ENCODE peak calls at places on chromosomes 11 and 22, in six cellular contexts. U, L, H, C, V and I are unnamed samples.

GRCh38 chr11:77503006-77503405 is 29.1 kb upstream of the PAK1 start:
- DNase-seq in U (no peak), L (no peak), H (no peak), C (no peak), V (no peak), I (no peak)

GRCh38 chr11:929405-929804 is 3.7 kb downstream of the AP2A2 start:
- DNase-seq in U (no peak), L (no peak), H (no peak), C (no peak), V (no peak), I (no peak)

GRCh38 chr11:6667733-6668374 is 12.2 kb upstream of the DCHS1 start:
- DNase-seq in U (no peak), L (peak; percentile 72), H (peak; percentile 77), C (no peak), V (no peak), I (no peak)

GRCh38 chr11:13440100-13440855 is 22.7 kb downstream of the BTBD10 start:
- DNase-seq in U (no peak), L (peak; percentile 78), H (peak; percentile 54), C (no peak), V (no peak), I (no peak)

GRCh38 chr11:100680070-100680469 is 7.0 kb upstream of the ARHGAP42 start:
- DNase-seq in U (no peak), L (no peak), H (no peak), C (no peak), V (no peak), I (no peak)

GRCh38 chr22:49211176-49211575 is 616.5 kb downstream of the BRD1 start:
- DNase-seq in U (peak; percentile 33), L (no peak), H (no peak), C (no peak), V (no peak), I (no peak)

GRCh38 chr22:29503811-29504372 is 23.9 kb downstream of the NEFH start:
- DNase-seq in U (no peak), L (peak; percentile 84), H (no peak), C (no peak), V (no peak), I (peak; percentile 39)

GRCh38 chr11:22479986-22480740 is 142.0 kb downstream of the SLC17A6 start:
- DNase-seq in U (no peak), L (no peak), H (no peak), C (no peak), V (no peak), I (no peak)

GRCh38 chr11:2426221-2426620 is 18.1 kb downstream of the TRPM5 start:
- DNase-seq in U (no peak), L (no peak), H (no peak), C (no peak), V (no peak), I (no peak)

GRCh38 chr11:16191212-16191851 is 165.0 kb downstream of the SOX6 start:
- DNase-seq in U (no peak), L (no peak), H (no peak), C (no peak), V (no peak), I (no peak)

GRCh38 chr22:33464698-33465097 is 406.5 kb upstream of the SYN3 start:
- DNase-seq in U (no peak), L (no peak), H (no peak), C (no peak), V (no peak), I (no peak)

GRCh38 chr22:33465554-33465953 is 407.4 kb upstream of the SYN3 start:
- DNase-seq in U (no peak), L (no peak), H (no peak), C (no peak), V (no peak), I (no peak)

GRCh38 chr22:33467067-33467466 is 408.9 kb upstream of the SYN3 start:
- DNase-seq in U (no peak), L (no peak), H (no peak), C (no peak), V (no peak), I (no peak)

GRCh38 chr22:33470456-33470855 is 412.3 kb upstream of the SYN3 start:
- DNase-seq in U (no peak), L (no peak), H (no peak), C (no peak), V (no peak), I (no peak)

GRCh38 chr22:33467718-33468117 is 409.5 kb upstream of the SYN3 start:
- DNase-seq in U (no peak), L (no peak), H (no peak), C (no peak), V (no peak), I (no peak)
- TF ChIP-seq CTCF in U (no peak), L (no peak), H (peak; percentile 26), C (no peak), V (no peak), I (no peak)

GRCh38 chr22:27112273-27112672 is 454.9 kb downstream of the MIAT start:
- DNase-seq in U (no peak), L (no peak), H (no peak), C (no peak), V (no peak), I (no peak)

GRCh38 chr22:27115816-27116256 is 458.4 kb downstream of the MIAT start:
- DNase-seq in U (no peak), L (peak; percentile 26), H (no peak), C (no peak), V (peak; percentile 51), I (no peak)

GRCh38 chr22:27113211-27114030 is 456.0 kb downstream of the MIAT start:
- DNase-seq in U (no peak), L (peak; percentile 84), H (no peak), C (no peak), V (peak; percentile 57), I (no peak)

GRCh38 chr22:27115410-27115809 is 458.0 kb downstream of the MIAT start:
- DNase-seq in U (no peak), L (no peak), H (no peak), C (no peak), V (no peak), I (no peak)

GRCh38 chr22:27114186-27114585 is 456.8 kb downstream of the MIAT start:
- DNase-seq in U (no peak), L (no peak), H (no peak), C (no peak), V (no peak), I (no peak)
- TF ChIP-seq CTCF in U (no peak), L (no peak), H (no peak), C (no peak), V (no peak), I (no peak)

GRCh38 chr11:20438637-20439036 is 51.1 kb downstream of the PRMT3 start:
- DNase-seq in U (no peak), L (no peak), H (peak; percentile 33), C (no peak), V (no peak), I (no peak)

GRCh38 chr11:20444537-20444936 is 57.0 kb downstream of the PRMT3 start:
- DNase-seq in U (no peak), L (no peak), H (peak; percentile 29), C (no peak), V (no peak), I (no peak)

GRCh38 chr11:20448838-20449237 is 61.3 kb downstream of the PRMT3 start:
- DNase-seq in U (no peak), L (no peak), H (peak; percentile 17), C (no peak), V (no peak), I (no peak)

DNA sequence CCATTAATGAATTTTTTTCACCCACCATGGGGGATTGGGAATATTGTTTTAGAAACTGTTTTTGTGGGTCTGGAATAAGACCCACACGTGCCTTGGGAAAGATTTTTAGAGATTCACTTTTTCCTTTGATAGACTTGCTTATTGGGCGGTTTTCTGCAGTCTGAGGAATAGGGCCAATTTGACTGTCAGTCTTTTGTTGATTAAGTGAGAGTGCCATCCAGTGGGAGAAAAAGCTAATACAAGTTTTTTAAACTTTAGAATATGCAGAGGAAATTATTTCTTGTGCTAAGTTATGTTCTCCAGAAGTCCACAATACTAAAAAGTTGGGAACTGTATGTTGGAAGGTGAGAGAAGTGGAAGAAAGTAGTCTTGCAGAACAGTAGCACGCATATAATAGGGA is 56.1 kb downstream of the PRMT3 start:
- DNase-seq in U (no peak), L (peak; percentile 49), H (peak; percentile 40), C (no peak), V (no peak), I (no peak)
- TF ChIP-seq CTCF in U (no peak), L (peak; percentile 58), H (peak; percentile 63), C (peak; percentile 30), V (peak; percentile 42), I (peak; percentile 57)

DNA sequence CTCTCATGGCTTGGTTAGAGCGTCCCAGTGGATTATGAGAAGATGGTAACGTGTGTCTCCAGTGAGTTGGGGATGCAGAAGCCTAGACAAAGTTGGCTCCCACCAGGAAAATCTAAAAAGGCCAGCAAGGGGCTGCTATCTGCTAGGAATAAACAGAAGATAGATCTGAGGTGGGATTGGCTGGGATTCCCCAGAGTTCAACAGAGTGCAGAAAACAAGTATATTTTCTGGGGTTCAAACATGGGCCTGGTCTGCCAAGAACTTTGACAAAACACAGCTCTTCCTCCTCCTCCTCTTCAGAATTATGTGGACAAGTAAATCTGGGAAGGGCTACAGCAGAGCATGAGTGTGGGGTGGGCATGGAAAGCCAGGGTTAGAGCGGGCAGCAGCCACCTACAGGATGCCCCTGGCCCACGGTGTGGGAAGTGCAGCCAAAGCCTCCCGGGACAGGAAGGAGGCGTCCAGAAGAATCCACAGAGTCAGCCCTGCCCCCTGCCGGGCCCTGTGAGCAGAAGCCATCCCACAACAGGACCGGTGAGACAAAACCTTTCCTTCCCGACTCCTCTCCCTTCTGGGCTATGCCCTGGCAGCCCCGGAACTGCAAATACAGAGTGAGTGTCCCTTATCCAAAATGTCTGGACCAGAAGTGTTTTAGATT is 67.1 kb downstream of the CD82 start:
- DNase-seq in U (no peak), L (peak; percentile 68), H (peak; percentile 76), C (peak; percentile 11), V (peak; percentile 19), I (no peak)
- TF ChIP-seq CTCF in U (peak; percentile 9), L (peak; percentile 62), H (no peak), C (peak; percentile 46), V (peak; percentile 24), I (peak; percentile 18)

GRCh38 chr11:44108260-44108659 is 12.8 kb downstream of the EXT2 start:
- DNase-seq in U (no peak), L (no peak), H (no peak), C (no peak), V (no peak), I (no peak)
- TF ChIP-seq CTCF in U (no peak), L (no peak), H (no peak), C (no peak), V (no peak), I (no peak)

GRCh38 chr11:43515090-43515489 is 156.4 kb downstream of the TTC17 start:
- DNase-seq in U (no peak), L (peak; percentile 53), H (peak; percentile 76), C (no peak), V (no peak), I (no peak)
- TF ChIP-seq CTCF in U (no peak), L (peak; percentile 64), H (peak; percentile 56), C (peak; percentile 27), V (peak; percentile 40), I (peak; percentile 11)

DNA sequence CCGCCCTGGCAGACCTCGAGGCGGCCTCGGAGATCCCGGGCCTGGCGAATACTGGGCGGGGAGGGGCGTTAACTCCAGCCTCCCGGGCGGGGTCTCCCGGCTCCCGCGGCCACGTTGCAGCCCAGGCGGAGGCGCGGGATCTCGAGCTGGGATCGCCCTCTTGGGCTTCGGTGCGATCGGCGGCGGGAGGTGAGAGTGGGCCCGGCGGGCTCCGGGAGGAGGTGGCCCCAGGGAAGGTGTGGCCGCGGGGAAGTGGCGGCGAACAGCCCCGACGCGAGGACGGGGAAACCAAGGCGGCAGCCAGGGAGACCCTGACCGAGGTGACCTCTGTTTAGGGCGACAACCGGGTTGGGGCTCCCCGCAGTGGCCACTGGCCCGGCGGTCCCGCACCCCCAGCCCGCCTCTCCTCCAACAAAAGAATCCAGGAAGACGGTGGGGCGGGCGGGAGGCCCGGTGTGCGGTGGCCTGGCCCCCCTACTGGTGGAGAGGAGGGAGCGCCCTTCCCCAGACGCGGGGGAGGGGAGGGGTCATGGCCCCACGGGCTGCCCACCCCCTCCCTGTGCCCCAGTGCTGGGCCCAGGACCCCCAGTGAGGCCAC is at the start of gene PHETA2:
- DNase-seq in U (peak; percentile 80), L (no peak), H (peak; percentile 68), C (no peak), V (peak; percentile 29), I (no peak)
- TF ChIP-seq CTCF in U (peak; percentile 22), L (no peak), H (no peak), C (peak; percentile 52), V (no peak), I (no peak)